ENCODE peak calls at places on chromosomes 4 and X, in seven cellular contexts. One of them, this sample, is unnamed.

GRCh38 chr4:37892641-37893040 is 1.8 kb downstream of the TBC1D1 start:
- DNase-seq in H9: no peak
- DNase-seq in mesendoderm: no peak
- DNase-seq in IMR-90: no peak
- DNase-seq in mesenchymal stem cell: no peak
- DNase-seq in H1: no peak
- DNase-seq in trophoblast cell: no peak
- DNase-seq in this sample: no peak

GRCh38 chr4:133154725-133155124 is 5.6 kb downstream of the PCDH10 start:
- DNase-seq in H9: no peak
- DNase-seq in mesendoderm: peak; percentile 45
- DNase-seq in IMR-90: peak; percentile 41
- DNase-seq in mesenchymal stem cell: peak; percentile 52
- DNase-seq in H1: no peak
- DNase-seq in trophoblast cell: peak; percentile 13
- DNase-seq in this sample: no peak

GRCh38 chr4:6688879-6689505 is 4.7 kb upstream of the S100P start:
- DNase-seq in H9: peak; percentile 81
- DNase-seq in mesendoderm: peak; percentile 98
- DNase-seq in IMR-90: peak; percentile 94
- DNase-seq in mesenchymal stem cell: peak; percentile 97
- DNase-seq in H1: no peak
- DNase-seq in trophoblast cell: peak; percentile 98
- DNase-seq in this sample: no peak

GRCh38 chrX:55342533-55343501 is 78.1 kb upstream of the PAGE3 start:
- DNase-seq in H9: peak; percentile 47
- DNase-seq in mesendoderm: peak; percentile 27
- DNase-seq in IMR-90: no peak
- DNase-seq in mesenchymal stem cell: no peak
- DNase-seq in H1: peak; percentile 15
- DNase-seq in trophoblast cell: peak; percentile 4
- DNase-seq in this sample: no peak

GRCh38 chr4:158778712-158779111 is 9.9 kb downstream of the FNIP2 start:
- DNase-seq in H9: no peak
- DNase-seq in mesendoderm: no peak
- DNase-seq in IMR-90: no peak
- DNase-seq in mesenchymal stem cell: no peak
- DNase-seq in H1: no peak
- DNase-seq in trophoblast cell: no peak
- DNase-seq in this sample: no peak

GRCh38 chr4:67933755-67934154 is 29.5 kb downstream of the TMPRSS11A start:
- DNase-seq in H9: no peak
- DNase-seq in mesendoderm: no peak
- DNase-seq in IMR-90: no peak
- DNase-seq in mesenchymal stem cell: no peak
- DNase-seq in H1: no peak
- DNase-seq in trophoblast cell: no peak
- DNase-seq in this sample: no peak

GRCh38 chrX:153766098-153766817 is 2.2 kb downstream of the PLXNB3 start:
- DNase-seq in H9: peak; percentile 36
- DNase-seq in mesendoderm: peak; percentile 50
- DNase-seq in IMR-90: peak; percentile 71
- DNase-seq in mesenchymal stem cell: peak; percentile 83
- DNase-seq in H1: no peak
- DNase-seq in trophoblast cell: no peak
- DNase-seq in this sample: no peak

GRCh38 chr4:2886161-2886560 is 42.5 kb downstream of the ADD1 start:
- DNase-seq in H9: no peak
- DNase-seq in mesendoderm: no peak
- DNase-seq in IMR-90: no peak
- DNase-seq in mesenchymal stem cell: no peak
- DNase-seq in H1: no peak
- DNase-seq in trophoblast cell: no peak
- DNase-seq in this sample: no peak

GRCh38 chr4:95839891-95840290 is at the start of gene PDHA2:
- DNase-seq in H9: peak; percentile 26
- DNase-seq in mesendoderm: no peak
- DNase-seq in IMR-90: no peak
- DNase-seq in mesenchymal stem cell: no peak
- DNase-seq in H1: no peak
- DNase-seq in trophoblast cell: no peak
- DNase-seq in this sample: no peak

GRCh38 chr4:78691971-78692814 is 84.0 kb upstream of the BMP2K start:
- DNase-seq in H9: no peak
- DNase-seq in mesendoderm: peak; percentile 93
- DNase-seq in IMR-90: peak; percentile 16
- DNase-seq in mesenchymal stem cell: peak; percentile 40
- DNase-seq in H1: no peak
- DNase-seq in trophoblast cell: peak; percentile 62
- DNase-seq in this sample: no peak

GRCh38 chrX:6163761-6164160 is 64.9 kb downstream of the NLGN4X start:
- DNase-seq in H9: no peak
- DNase-seq in mesendoderm: no peak
- DNase-seq in IMR-90: no peak
- DNase-seq in mesenchymal stem cell: no peak
- DNase-seq in H1: no peak
- DNase-seq in trophoblast cell: no peak
- DNase-seq in this sample: no peak

GRCh38 chrX:118360429-118361125 is 14.7 kb downstream of the WDR44 start:
- DNase-seq in H9: no peak
- DNase-seq in mesendoderm: peak; percentile 55
- DNase-seq in IMR-90: peak; percentile 44
- DNase-seq in mesenchymal stem cell: peak; percentile 29
- DNase-seq in H1: no peak
- DNase-seq in trophoblast cell: no peak
- DNase-seq in this sample: no peak

GRCh38 chrX:100447563-100448397 is 37.7 kb upstream of the PCDH19 start:
- DNase-seq in H9: peak; percentile 48
- DNase-seq in mesendoderm: peak; percentile 55
- DNase-seq in IMR-90: peak; percentile 1
- DNase-seq in mesenchymal stem cell: peak; percentile 28
- DNase-seq in H1: no peak
- DNase-seq in trophoblast cell: peak; percentile 14
- DNase-seq in this sample: peak; percentile 18

GRCh38 chr4:112290341-112290740 is 4.6 kb upstream of the TIFA start:
- DNase-seq in H9: no peak
- DNase-seq in mesendoderm: no peak
- DNase-seq in IMR-90: no peak
- DNase-seq in mesenchymal stem cell: no peak
- DNase-seq in H1: no peak
- DNase-seq in trophoblast cell: no peak
- DNase-seq in this sample: no peak

GRCh38 chr4:48333587-48333986 is 7.7 kb upstream of the SLAIN2 start:
- DNase-seq in H9: no peak
- DNase-seq in mesendoderm: no peak
- DNase-seq in IMR-90: no peak
- DNase-seq in mesenchymal stem cell: no peak
- DNase-seq in H1: no peak
- DNase-seq in trophoblast cell: no peak
- DNase-seq in this sample: no peak

GRCh38 chr4:110629214-110629754 is 6.4 kb upstream of the PITX2 start:
- DNase-seq in H9: peak; percentile 56
- DNase-seq in mesendoderm: peak; percentile 53
- DNase-seq in IMR-90: no peak
- DNase-seq in mesenchymal stem cell: peak; percentile 19
- DNase-seq in H1: no peak
- DNase-seq in trophoblast cell: no peak
- DNase-seq in this sample: no peak

GRCh38 chr4:76341063-76341462 is 34.5 kb downstream of the STBD1 start:
- DNase-seq in H9: no peak
- DNase-seq in mesendoderm: no peak
- DNase-seq in IMR-90: peak; percentile 77
- DNase-seq in mesenchymal stem cell: peak; percentile 88
- DNase-seq in H1: no peak
- DNase-seq in trophoblast cell: no peak
- DNase-seq in this sample: no peak

GRCh38 chr4:11730545-11730944 is 301.9 kb upstream of the HS3ST1 start:
- DNase-seq in H9: no peak
- DNase-seq in mesendoderm: no peak
- DNase-seq in IMR-90: no peak
- DNase-seq in mesenchymal stem cell: no peak
- DNase-seq in H1: no peak
- DNase-seq in trophoblast cell: no peak
- DNase-seq in this sample: no peak

GRCh38 chr4:11729548-11729947 is 300.9 kb upstream of the HS3ST1 start:
- DNase-seq in H9: no peak
- DNase-seq in mesendoderm: no peak
- DNase-seq in IMR-90: peak; percentile 56
- DNase-seq in mesenchymal stem cell: peak; percentile 65
- DNase-seq in H1: no peak
- DNase-seq in trophoblast cell: no peak
- DNase-seq in this sample: no peak

GRCh38 chr4:11728165-11728564 is 299.5 kb upstream of the HS3ST1 start:
- DNase-seq in H9: no peak
- DNase-seq in mesendoderm: no peak
- DNase-seq in IMR-90: no peak
- DNase-seq in mesenchymal stem cell: no peak
- DNase-seq in H1: no peak
- DNase-seq in trophoblast cell: no peak
- DNase-seq in this sample: no peak

DNA sequence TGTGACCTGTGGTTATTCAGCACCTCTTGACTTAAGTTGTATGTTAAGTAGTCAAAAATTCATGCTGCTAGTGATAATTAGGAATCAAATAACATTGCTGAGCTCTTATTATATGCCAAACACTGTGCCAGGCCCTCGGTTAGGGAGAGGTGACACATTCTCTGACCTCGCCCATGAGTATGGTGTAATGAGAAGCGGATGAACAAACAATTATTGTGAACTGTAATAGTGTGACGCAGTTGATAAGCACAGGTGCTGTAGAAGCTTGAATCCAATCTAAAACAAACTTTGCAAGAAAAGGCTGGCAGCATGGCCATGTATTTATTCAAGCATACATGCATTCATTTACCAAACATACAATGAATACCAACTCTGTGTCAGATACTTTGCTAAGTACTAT is 303.5 kb upstream of the HS3ST1 start:
- DNase-seq in H9: no peak
- DNase-seq in mesendoderm: no peak
- DNase-seq in IMR-90: no peak
- DNase-seq in mesenchymal stem cell: no peak
- DNase-seq in H1: no peak
- DNase-seq in trophoblast cell: no peak
- DNase-seq in this sample: no peak
- H3K27me3 ChIP-seq in H9: no peaks in the 10 kb centered on the region
- H3K27me3 ChIP-seq in mesendoderm: no peaks in the 10 kb centered on the region
- H3K27me3 ChIP-seq in IMR-90: no peaks in the 10 kb centered on the region
- H3K27me3 ChIP-seq in mesenchymal stem cell: no peaks in the 10 kb centered on the region
- H3K27me3 ChIP-seq in H1: no peaks in the 10 kb centered on the region
- H3K27me3 ChIP-seq in trophoblast cell: no peaks in the 10 kb centered on the region
- H3K27me3 ChIP-seq in this sample: no peaks in the 10 kb centered on the region

GRCh38 chr4:89614155-89614554 is 222.8 kb downstream of the SNCA start:
- DNase-seq in H9: no peak
- DNase-seq in mesendoderm: peak; percentile 89
- DNase-seq in IMR-90: no peak
- DNase-seq in mesenchymal stem cell: no peak
- DNase-seq in H1: no peak
- DNase-seq in trophoblast cell: no peak
- DNase-seq in this sample: no peak

GRCh38 chr4:89619230-89619962 is 217.6 kb downstream of the SNCA start:
- DNase-seq in H9: no peak
- DNase-seq in mesendoderm: no peak
- DNase-seq in IMR-90: no peak
- DNase-seq in mesenchymal stem cell: peak; percentile 17
- DNase-seq in H1: no peak
- DNase-seq in trophoblast cell: no peak
- DNase-seq in this sample: no peak

GRCh38 chr4:89615056-89615455 is 221.9 kb downstream of the SNCA start:
- DNase-seq in H9: no peak
- DNase-seq in mesendoderm: no peak
- DNase-seq in IMR-90: no peak
- DNase-seq in mesenchymal stem cell: no peak
- DNase-seq in H1: no peak
- DNase-seq in trophoblast cell: no peak
- DNase-seq in this sample: no peak

GRCh38 chr4:89616382-89616781 is 220.6 kb downstream of the SNCA start:
- DNase-seq in H9: no peak
- DNase-seq in mesendoderm: no peak
- DNase-seq in IMR-90: no peak
- DNase-seq in mesenchymal stem cell: no peak
- DNase-seq in H1: no peak
- DNase-seq in trophoblast cell: no peak
- DNase-seq in this sample: no peak

DNA sequence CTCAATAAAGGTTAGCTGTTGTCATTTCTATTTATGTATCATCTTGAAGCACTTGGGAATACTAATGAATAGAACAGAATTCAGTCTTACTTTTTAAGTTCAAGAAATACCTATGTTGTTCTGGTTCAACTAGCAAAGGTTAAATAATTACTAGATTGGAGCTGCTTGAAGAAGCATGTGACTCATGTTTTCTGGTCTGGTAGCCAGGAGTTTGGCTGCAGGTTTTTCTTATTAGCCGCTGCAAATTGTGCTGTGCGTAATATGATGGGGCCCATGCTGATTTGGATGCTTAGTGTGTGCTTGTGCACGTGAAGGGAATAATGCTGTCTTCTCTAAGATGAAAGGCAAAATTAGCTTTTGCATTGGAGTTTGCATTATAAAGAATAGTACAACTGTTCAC is 219.7 kb downstream of the SNCA start:
- DNase-seq in H9: no peak
- DNase-seq in mesendoderm: no peak
- DNase-seq in IMR-90: no peak
- DNase-seq in mesenchymal stem cell: no peak
- DNase-seq in H1: no peak
- DNase-seq in trophoblast cell: no peak
- DNase-seq in this sample: no peak
- H2AK5ac ChIP-seq in H9: no peak overlapping the region
- H2AK5ac ChIP-seq in mesendoderm: no peak overlapping the region
- H2AK5ac ChIP-seq in IMR-90: no peak overlapping the region
- H2AK5ac ChIP-seq in mesenchymal stem cell: no peak overlapping the region
- H2AK5ac ChIP-seq in H1: no peak overlapping the region
- H2AK5ac ChIP-seq in trophoblast cell: no peak overlapping the region
- H2AK5ac ChIP-seq in this sample: no peak overlapping the region

GRCh38 chr4:74073358-74073757 is 25.6 kb downstream of the CXCL2 start:
- DNase-seq in H9: no peak
- DNase-seq in mesendoderm: no peak
- DNase-seq in IMR-90: no peak
- DNase-seq in mesenchymal stem cell: no peak
- DNase-seq in H1: no peak
- DNase-seq in trophoblast cell: no peak
- DNase-seq in this sample: no peak
- H3K18ac ChIP-seq in H9: no peak overlapping the region
- H3K18ac ChIP-seq in mesendoderm: no peak overlapping the region
- H3K18ac ChIP-seq in IMR-90: no peak overlapping the region
- H3K18ac ChIP-seq in mesenchymal stem cell: no peak overlapping the region
- H3K18ac ChIP-seq in H1: no peak overlapping the region
- H3K18ac ChIP-seq in trophoblast cell: no peak overlapping the region
- H3K18ac ChIP-seq in this sample: no peak overlapping the region

DNA sequence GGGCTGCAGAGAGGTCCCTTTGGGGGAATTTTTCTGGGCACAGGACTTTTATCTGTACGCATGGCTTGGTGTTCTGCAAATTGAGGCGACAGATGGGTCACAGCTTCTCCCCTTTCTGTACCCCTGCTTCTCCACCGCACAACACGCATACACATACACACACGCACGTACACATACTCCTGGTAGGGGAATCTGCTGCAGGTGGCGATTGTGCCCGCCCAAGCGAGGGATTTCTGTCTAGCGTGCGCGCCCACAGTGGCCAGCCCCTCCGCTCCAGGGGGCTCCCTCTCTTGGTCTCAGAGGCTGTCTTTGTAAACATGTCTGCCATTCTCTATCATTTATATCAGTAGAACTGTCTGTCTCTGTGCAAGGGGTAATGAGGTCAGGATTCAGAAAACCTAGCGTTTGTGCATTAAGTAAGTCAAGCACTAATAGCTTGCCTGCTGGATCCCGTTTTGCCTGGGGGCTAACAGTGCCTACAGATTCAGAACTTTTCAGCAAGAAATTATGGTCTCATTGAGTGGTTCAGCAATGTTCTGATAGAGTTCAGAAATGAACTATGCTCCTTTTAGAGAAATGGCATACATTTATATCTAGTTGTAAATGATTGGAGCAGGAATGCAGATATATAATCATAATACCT is 2.2 kb downstream of the GRID2 start:
- DNase-seq in H9: no peak
- DNase-seq in mesendoderm: peak; percentile 26
- DNase-seq in IMR-90: no peak
- DNase-seq in mesenchymal stem cell: peak; percentile 6
- DNase-seq in H1: no peak
- DNase-seq in trophoblast cell: no peak
- DNase-seq in this sample: no peak
- H3K27me3 ChIP-seq in H9: no peaks in the 10 kb centered on the region
- H3K27me3 ChIP-seq in mesendoderm: peaks cover 2% of the 10 kb centered on the region
- H3K27me3 ChIP-seq in IMR-90: peaks cover 40% of the 10 kb centered on the region
- H3K27me3 ChIP-seq in mesenchymal stem cell: peaks cover 4% of the 10 kb centered on the region
- H3K27me3 ChIP-seq in H1: no peaks in the 10 kb centered on the region
- H3K27me3 ChIP-seq in trophoblast cell: peaks cover 10% of the 10 kb centered on the region
- H3K27me3 ChIP-seq in this sample: peaks cover 8% of the 10 kb centered on the region